ENCODE peak calls at places on chromosome 4, in five cellular contexts. T, R, V, Q and S are unnamed samples.

GRCh38 chr4:98516441-98517323 is 141.7 kb downstream of the TSPAN5 start:
- DNase-seq in T (no peak), R (no peak), V (no peak), Q (no peak), S (no peak)

GRCh38 chr4:103996059-103996458 is 276.3 kb upstream of the TACR3 start:
- DNase-seq in T (no peak), R (no peak), V (no peak), Q (peak), S (no peak)

GRCh38 chr4:94390804-94391410 is 48.3 kb upstream of the HPGDS start:
- DNase-seq in T (no peak), R (peak), V (no peak), Q (peak), S (no peak)

GRCh38 chr4:40228497-40229365 is 31.9 kb downstream of the RHOH start:
- DNase-seq in T (no peak), R (no peak), V (no peak), Q (peak), S (no peak)

GRCh38 chr4:150106886-150107285 is 28.6 kb downstream of the DCLK2 start:
- DNase-seq in T (no peak), R (no peak), V (no peak), Q (no peak), S (no peak)

GRCh38 chr4:72208421-72209075 is 176.7 kb downstream of the NPFFR2 start:
- DNase-seq in T (no peak), R (no peak), V (no peak), Q (no peak), S (no peak)

GRCh38 chr4:150683775-150684350 is 101.9 kb downstream of the MAB21L2 start:
- DNase-seq in T (no peak), R (no peak), V (no peak), Q (no peak), S (no peak)

GRCh38 chr4:14812101-14812500 is 190.2 kb upstream of the CPEB2 start:
- DNase-seq in T (no peak), R (no peak), V (no peak), Q (no peak), S (no peak)